ENCODE peak calls at places on chromosomes 4 and X, in seven cellular contexts. J, L, I, V, U, D and G are unnamed samples. For H3K4me1 and H3K27me3, the result is how much of the 10 kb centered on the place peaks cover.

GRCh38 chrX:38627683-38628082 is 66.3 kb downstream of the TSPAN7 start:
- DNase-seq in U (no peak), I (no peak), V (no peak), D (no peak), J (no peak), L (peak), G (no peak)

GRCh38 chr4:20044502-20044911 is 207.2 kb upstream of the SLIT2 start:
- DNase-seq in D (no peak), I (no peak), J (no peak), L (no peak), V (no peak), U (no peak), G (no peak)

GRCh38 chr4:3582091-3582475 is 49.9 kb upstream of the LRPAP1 start:
- DNase-seq in J (no peak), D (no peak), V (peak), U (no peak), L (no peak), I (no peak), G (no peak)

GRCh38 chr4:108700358-108700757 is 50.0 kb downstream of the OSTC start:
- DNase-seq in J (no peak), L (no peak), U (no peak), V (no peak), D (no peak), I (no peak), G (no peak)

GRCh38 chrX:3143043-3143799 is 102.0 kb downstream of the ARSF start:
- DNase-seq in D (no peak), U (no peak), I (no peak), L (no peak), V (no peak), J (no peak), G (peak)

GRCh38 chr4:181959121-181959520 is 284.1 kb upstream of the TENM3 start:
- DNase-seq in U (no peak), L (no peak), J (no peak), D (no peak), V (no peak), I (no peak), G (no peak)

GRCh38 chr4:125433453-125433852 is 118.7 kb downstream of the FAT4 start:
- DNase-seq in U (no peak), D (no peak), V (no peak), L (no peak), I (no peak), J (no peak), G (no peak)

GRCh38 chrX:1027133-1027532 is 185.3 kb downstream of the CRLF2 start:
- DNase-seq in I (no peak), V (no peak), D (no peak), U (no peak), J (no peak), L (no peak), G (no peak)

GRCh38 chr4:177442623-177443155 is 452 bp upstream of the AGA start:
- DNase-seq in J (peak), I (no peak), D (peak), V (no peak), U (no peak), L (peak), G (no peak)

GRCh38 chrX:18890724-18891560 is 93.0 kb downstream of the PHKA2 start:
- DNase-seq in V (no peak), L (no peak), J (no peak), I (no peak), U (no peak), D (no peak), G (no peak)

GRCh38 chr4:139907001-139907809 is 241.6 kb downstream of the MGST2 start:
- DNase-seq in V (no peak), I (no peak), J (no peak), D (no peak), L (no peak), U (no peak), G (no peak)

GRCh38 chrX:420496-421223 is 34.0 kb upstream of the PPP2R3B start:
- DNase-seq in L (no peak), U (no peak), J (no peak), I (no peak), V (peak), D (no peak), G (no peak)

GRCh38 chrX:71578253-71579135 is at the start of gene GCNA:
- DNase-seq in D (no peak), V (no peak), L (no peak), U (no peak), J (no peak), I (no peak), G (no peak)

GRCh38 chr4:142126890-142127497 is 490.6 kb downstream of the IL15 start:
- DNase-seq in U (no peak), L (peak), D (peak), V (peak), I (peak), J (peak), G (peak)

GRCh38 chr4:105414316-105414715 is 59.5 kb downstream of the PPA2 start:
- DNase-seq in J (no peak), I (no peak), V (no peak), L (no peak), D (no peak), U (no peak), G (peak)

GRCh38 chr4:75623036-75623435 is 7.3 kb downstream of the CDKL2 start:
- DNase-seq in V (no peak), J (no peak), D (no peak), U (no peak), I (no peak), L (no peak), G (no peak)

GRCh38 chr4:154779362-154779947 is 1.6 kb upstream of the RBM46 start:
- DNase-seq in U (no peak), V (no peak), I (no peak), J (no peak), D (no peak), L (peak), G (no peak)

GRCh38 chrX:119194631-119195030 is 41.5 kb upstream of the PGRMC1 start:
- DNase-seq in V (no peak), L (no peak), U (no peak), J (no peak), I (no peak), D (no peak), G (no peak)

GRCh38 chr4:175511861-175512260 is 300.2 kb downstream of the GPM6A start:
- DNase-seq in D (no peak), U (no peak), V (no peak), L (no peak), I (no peak), J (no peak), G (no peak)

GRCh38 chrX:9842541-9842940 is 56.3 kb downstream of the SHROOM2 start:
- DNase-seq in U (no peak), J (no peak), D (no peak), L (peak), V (no peak), I (no peak), G (no peak)

GRCh38 chrX:68443155-68443868 is 10.0 kb upstream of the OPHN1 start:
- DNase-seq in V (no peak), I (no peak), U (no peak), L (no peak), J (no peak), D (no peak), G (no peak)

GRCh38 chrX:32155044-32155638 is 1056.2 kb downstream of the DMD start:
- DNase-seq in L (no peak), J (no peak), U (no peak), V (no peak), I (no peak), D (no peak), G (no peak)

GRCh38 chr4:133143775-133144430 is 5.2 kb upstream of the PCDH10 start:
- DNase-seq in D (no peak), V (no peak), I (no peak), J (no peak), L (no peak), U (no peak), G (no peak)

DNA sequence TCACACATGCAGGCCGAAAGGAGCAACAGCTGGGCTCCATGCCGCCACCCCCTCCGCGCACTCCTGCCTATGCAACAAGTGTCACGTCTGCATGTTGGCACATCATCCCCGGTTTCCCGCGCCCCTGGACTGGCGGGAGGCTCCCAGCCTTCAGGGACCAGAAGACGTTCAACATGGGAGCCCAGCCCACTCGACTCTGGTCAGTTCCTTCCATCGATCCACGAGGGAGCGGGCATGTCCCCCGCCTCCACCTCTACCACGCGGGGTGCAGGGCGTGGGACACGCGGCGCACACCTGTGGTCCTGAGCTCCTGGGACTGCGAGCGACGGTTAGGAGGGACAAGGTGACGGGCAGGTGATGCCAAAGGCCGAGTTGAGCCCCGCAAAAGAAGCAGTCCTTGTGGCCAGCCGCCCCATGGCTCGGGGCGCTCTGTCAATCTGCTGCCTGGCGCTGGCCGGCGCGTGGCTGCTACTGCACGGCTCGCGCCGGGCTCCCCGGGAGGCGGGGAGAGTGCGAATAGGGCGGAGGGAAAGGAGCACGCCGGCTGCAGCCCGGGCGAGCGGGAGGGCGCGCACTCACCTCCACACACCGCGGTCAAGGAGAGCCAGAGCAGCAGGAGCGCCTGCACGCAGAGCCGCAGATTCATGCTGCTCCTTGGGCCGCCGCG is 638 bp downstream of the APLN start:
- DNase-seq in U (no peak), D (no peak), L (peak), V (no peak), I (no peak), J (no peak), G (no peak)
- H3K4me3 ChIP-seq in U (peak), D (peak), L (peak), V (peak), I (peak), J (peak), G (no peak)

DNA sequence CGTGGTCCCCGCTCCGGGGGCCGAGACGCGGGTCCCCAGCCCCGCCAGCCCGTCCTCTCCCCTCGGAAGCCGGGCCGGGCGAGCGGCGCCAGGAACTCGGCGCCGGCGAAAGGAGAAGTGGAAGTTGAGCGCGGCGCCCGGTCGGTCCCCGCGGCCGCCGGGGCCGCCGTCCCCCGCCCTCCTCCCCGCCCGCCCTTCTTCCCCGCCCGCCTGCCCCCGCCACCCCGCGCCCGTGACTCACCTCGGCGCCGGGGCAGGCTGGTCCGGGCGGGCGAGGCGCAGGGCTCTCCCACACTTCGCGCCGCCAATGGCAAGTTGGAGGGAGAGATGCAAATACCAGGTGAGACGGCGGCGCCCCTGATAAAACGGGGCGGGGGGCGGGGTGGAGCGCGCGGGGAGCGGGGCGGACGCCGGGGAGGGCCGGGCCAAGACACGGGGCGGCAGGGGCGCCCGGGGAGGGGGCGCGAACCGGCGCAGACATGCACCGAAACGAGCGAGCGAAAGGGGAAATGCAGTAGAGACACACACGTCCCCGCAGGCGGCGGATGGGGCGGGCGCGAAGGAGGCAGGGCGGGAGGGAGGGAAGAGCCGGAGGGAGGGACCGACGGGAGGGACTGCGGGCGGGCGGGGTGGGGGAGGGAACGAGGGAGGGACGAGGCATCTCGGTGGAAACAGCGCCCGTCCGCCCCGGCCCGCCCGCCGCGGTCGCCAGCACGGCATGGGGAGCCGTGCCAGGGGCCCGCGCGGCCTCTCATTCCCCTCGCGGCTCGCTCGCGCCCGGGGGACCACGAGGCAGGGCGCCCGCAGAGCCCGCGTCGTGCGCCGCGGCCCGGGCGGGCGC is at the start of gene ELF4:
- DNase-seq in D (peak), J (peak), U (peak), L (peak), I (no peak), V (peak), G (peak)
- H3K4me1 ChIP-seq in D (under half), J (under half), U (half or more), L (under half), I (under half), V (under half), G (under half)

GRCh38 chrX:107700802-107701201 is 72.5 kb downstream of the PRPS1 start:
- DNase-seq in D (no peak), U (no peak), J (no peak), V (no peak), I (no peak), L (no peak), G (no peak)
- H3K27me3 ChIP-seq in D (under half), U (under half), J (under half), V (under half), I (under half), L (under half), G (under half)

GRCh38 chr4:123338715-123339114 is 57.9 kb upstream of the SPRY1 start:
- DNase-seq in L (no peak), J (no peak), V (no peak), I (no peak), U (no peak), D (no peak), G (no peak)
- H3K4me3 ChIP-seq in L (no peak), J (no peak), V (no peak), I (no peak), U (no peak), D (no peak), G (no peak)

GRCh38 chr4:153466637-153467153 is 535 bp downstream of the TMEM131L start:
- DNase-seq in J (peak), L (no peak), U (no peak), D (no peak), I (no peak), V (no peak), G (no peak)
- H3K4me1 ChIP-seq in J (under half), L (under half), U (half or more), D (under half), I (under half), V (under half), G (under half)